ENCODE peak calls at places on chromosomes 4 and X, in four cellular contexts. One of them, this sample, is unnamed.

GRCh38 chr4:54228064-54228527 is 997 bp upstream of the PDGFRA start:
- DNase-seq in K562: peak; percentile 60
- DNase-seq in GM12878: no peak
- DNase-seq in HepG2: peak; percentile 5
- DNase-seq in this sample: peak; percentile 91

GRCh38 chr4:153471691-153472080 is 5.5 kb downstream of the TMEM131L start:
- DNase-seq in K562: no peak
- DNase-seq in HepG2: no peak
- DNase-seq in GM12878: no peak
- DNase-seq in this sample: no peak

GRCh38 chr4:138078264-138078663 is 163.9 kb downstream of the SLC7A11 start:
- DNase-seq in HepG2: no peak
- DNase-seq in GM12878: no peak
- DNase-seq in K562: no peak
- DNase-seq in this sample: no peak

GRCh38 chr4:130747842-130748241 is 1651.9 kb downstream of the C4orf33 start:
- DNase-seq in GM12878: no peak
- DNase-seq in K562: no peak
- DNase-seq in HepG2: no peak
- DNase-seq in this sample: no peak

GRCh38 chrX:46582964-46583363 is 9.4 kb downstream of the CHST7 start:
- DNase-seq in GM12878: no peak
- DNase-seq in HepG2: no peak
- DNase-seq in K562: no peak
- DNase-seq in this sample: no peak

GRCh38 chr4:22192302-22192645 is 243.7 kb upstream of the KCNIP4 start:
- DNase-seq in K562: no peak
- DNase-seq in GM12878: no peak
- DNase-seq in HepG2: no peak
- DNase-seq in this sample: no peak

GRCh38 chr4:143344774-143345173 is 8.1 kb downstream of the GAB1 start:
- DNase-seq in GM12878: no peak
- DNase-seq in HepG2: no peak
- DNase-seq in K562: no peak
- DNase-seq in this sample: no peak

GRCh38 chr4:39521253-39521908 is 5.9 kb downstream of the UGDH start:
- DNase-seq in K562: no peak
- DNase-seq in GM12878: no peak
- DNase-seq in HepG2: no peak
- DNase-seq in this sample: no peak

GRCh38 chr4:179709961-179710624 is 2267.9 kb upstream of the AGA start:
- DNase-seq in K562: no peak
- DNase-seq in HepG2: no peak
- DNase-seq in GM12878: no peak
- DNase-seq in this sample: no peak
- TF ChIP-seq TCF7 in K562: no peak
- TF ChIP-seq TCF7 in HepG2: no peak
- TF ChIP-seq TCF7 in GM12878: no peak
- TF ChIP-seq TCF7 in this sample: no peak

GRCh38 chrX:37302569-37302968 is 46.6 kb upstream of the PRRG1 start:
- DNase-seq in GM12878: no peak
- DNase-seq in K562: no peak
- DNase-seq in HepG2: peak; percentile 7
- DNase-seq in this sample: peak; percentile 29
- TF ChIP-seq TCF7 in GM12878: no peak
- TF ChIP-seq TCF7 in K562: no peak
- TF ChIP-seq TCF7 in HepG2: no peak
- TF ChIP-seq TCF7 in this sample: no peak

GRCh38 chr4:122003335-122003734 is 51.5 kb upstream of the TRPC3 start:
- DNase-seq in GM12878: peak; percentile 11
- DNase-seq in HepG2: peak; percentile 64
- DNase-seq in K562: peak; percentile 84
- DNase-seq in this sample: peak; percentile 58

GRCh38 chr4:122009524-122009923 is 57.7 kb upstream of the TRPC3 start:
- DNase-seq in K562: no peak
- DNase-seq in GM12878: no peak
- DNase-seq in HepG2: no peak
- DNase-seq in this sample: no peak

GRCh38 chr4:122010610-122011009 is 58.8 kb upstream of the TRPC3 start:
- DNase-seq in GM12878: no peak
- DNase-seq in K562: no peak
- DNase-seq in HepG2: no peak
- DNase-seq in this sample: no peak

GRCh38 chr4:122005064-122005755 is 53.4 kb upstream of the TRPC3 start:
- DNase-seq in HepG2: no peak
- DNase-seq in GM12878: no peak
- DNase-seq in K562: no peak
- DNase-seq in this sample: no peak

GRCh38 chr4:122007016-122007415 is 55.2 kb upstream of the TRPC3 start:
- DNase-seq in HepG2: no peak
- DNase-seq in GM12878: no peak
- DNase-seq in K562: no peak
- DNase-seq in this sample: no peak
- TF ChIP-seq TCF7 in HepG2: no peak
- TF ChIP-seq TCF7 in GM12878: no peak
- TF ChIP-seq TCF7 in K562: no peak
- TF ChIP-seq TCF7 in this sample: no peak

GRCh38 chrX:41732260-41732659 is 8.3 kb downstream of the GPR82 start:
- DNase-seq in K562: no peak
- DNase-seq in GM12878: no peak
- DNase-seq in HepG2: no peak
- DNase-seq in this sample: no peak

GRCh38 chrX:41733939-41734338 is 10.0 kb downstream of the GPR82 start:
- DNase-seq in K562: no peak
- DNase-seq in GM12878: peak; percentile 90
- DNase-seq in HepG2: no peak
- DNase-seq in this sample: no peak

GRCh38 chrX:41728125-41728524 is 4.1 kb downstream of the GPR82 start:
- DNase-seq in GM12878: no peak
- DNase-seq in K562: no peak
- DNase-seq in HepG2: no peak
- DNase-seq in this sample: no peak

GRCh38 chrX:41734530-41734929 is 10.5 kb downstream of the GPR82 start:
- DNase-seq in HepG2: peak; percentile 6
- DNase-seq in K562: no peak
- DNase-seq in GM12878: no peak
- DNase-seq in this sample: no peak

GRCh38 chrX:41730101-41730500 is 6.1 kb downstream of the GPR82 start:
- DNase-seq in HepG2: no peak
- DNase-seq in GM12878: no peak
- DNase-seq in K562: no peak
- DNase-seq in this sample: no peak
- TF ChIP-seq TCF7 in HepG2: no peak
- TF ChIP-seq TCF7 in GM12878: no peak
- TF ChIP-seq TCF7 in K562: no peak
- TF ChIP-seq TCF7 in this sample: no peak

DNA sequence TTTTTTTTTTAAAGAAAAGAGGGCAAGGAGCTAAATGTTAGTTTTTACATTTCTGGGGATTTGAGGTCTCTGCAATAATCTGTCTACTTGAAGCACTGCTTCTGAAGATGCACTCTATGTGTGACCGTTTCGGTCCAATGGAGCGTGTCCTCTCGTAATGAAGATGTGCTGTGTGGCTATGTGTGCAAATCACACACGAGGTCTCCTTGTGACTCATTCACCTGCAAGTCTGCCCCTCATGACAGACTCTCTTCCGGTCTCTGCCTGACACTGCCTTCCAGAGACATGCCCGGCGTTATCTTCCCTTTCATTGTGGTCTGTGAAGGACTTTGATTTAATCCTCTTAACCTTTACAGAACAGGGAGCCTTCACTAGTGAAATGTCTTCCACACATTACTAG is 84.3 kb downstream of the TRAM1L1 start:
- DNase-seq in HepG2: no peak
- DNase-seq in GM12878: peak; percentile 34
- DNase-seq in K562: no peak
- DNase-seq in this sample: no peak
- TF ChIP-seq TCF7 in HepG2: no peak
- TF ChIP-seq TCF7 in GM12878: no peak
- TF ChIP-seq TCF7 in K562: no peak
- TF ChIP-seq TCF7 in this sample: no peak

DNA sequence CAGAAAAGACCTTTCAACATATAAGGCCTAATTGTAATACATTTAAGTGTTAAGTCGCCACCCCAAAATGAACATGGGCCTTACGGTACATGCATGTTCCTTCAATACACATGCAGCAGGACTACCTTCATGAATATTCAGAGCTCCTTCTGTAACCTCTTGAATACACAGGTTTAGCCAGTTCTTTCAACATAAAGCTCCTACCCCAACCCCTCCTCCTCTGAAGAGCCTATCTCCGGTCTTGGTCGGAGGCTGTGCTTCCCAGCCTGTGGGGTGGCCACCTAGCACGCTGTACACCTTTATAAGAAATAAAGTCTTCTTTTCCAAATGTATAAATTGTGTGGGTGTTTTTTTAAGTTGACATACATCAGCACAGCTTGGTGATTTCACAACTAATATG is 28.3 kb downstream of the NPY5R start:
- DNase-seq in GM12878: no peak
- DNase-seq in K562: no peak
- DNase-seq in HepG2: no peak
- DNase-seq in this sample: no peak
- TF ChIP-seq TCF7 in GM12878: no peak
- TF ChIP-seq TCF7 in K562: no peak
- TF ChIP-seq TCF7 in HepG2: no peak
- TF ChIP-seq TCF7 in this sample: no peak

GRCh38 chrX:2629316-2630168 is 61.6 kb upstream of the CD99 start:
- DNase-seq in K562: peak; percentile 6
- DNase-seq in HepG2: peak; percentile 28
- DNase-seq in GM12878: no peak
- DNase-seq in this sample: no peak

GRCh38 chrX:2628751-2629315 is 62.3 kb upstream of the CD99 start:
- DNase-seq in K562: no peak
- DNase-seq in HepG2: peak; percentile 52
- DNase-seq in GM12878: no peak
- DNase-seq in this sample: no peak

GRCh38 chrX:2626750-2627149 is 64.3 kb upstream of the CD99 start:
- DNase-seq in GM12878: no peak
- DNase-seq in K562: no peak
- DNase-seq in HepG2: no peak
- DNase-seq in this sample: no peak

GRCh38 chrX:2631743-2632532 is 59.2 kb upstream of the CD99 start:
- DNase-seq in GM12878: no peak
- DNase-seq in HepG2: no peak
- DNase-seq in K562: no peak
- DNase-seq in this sample: no peak

GRCh38 chrX:2627272-2627867 is 63.7 kb upstream of the CD99 start:
- DNase-seq in K562: peak; percentile 13
- DNase-seq in HepG2: peak; percentile 71
- DNase-seq in GM12878: no peak
- DNase-seq in this sample: peak; percentile 72
- TF ChIP-seq TCF7 in K562: no peak
- TF ChIP-seq TCF7 in HepG2: no peak
- TF ChIP-seq TCF7 in GM12878: no peak
- TF ChIP-seq TCF7 in this sample: no peak

DNA sequence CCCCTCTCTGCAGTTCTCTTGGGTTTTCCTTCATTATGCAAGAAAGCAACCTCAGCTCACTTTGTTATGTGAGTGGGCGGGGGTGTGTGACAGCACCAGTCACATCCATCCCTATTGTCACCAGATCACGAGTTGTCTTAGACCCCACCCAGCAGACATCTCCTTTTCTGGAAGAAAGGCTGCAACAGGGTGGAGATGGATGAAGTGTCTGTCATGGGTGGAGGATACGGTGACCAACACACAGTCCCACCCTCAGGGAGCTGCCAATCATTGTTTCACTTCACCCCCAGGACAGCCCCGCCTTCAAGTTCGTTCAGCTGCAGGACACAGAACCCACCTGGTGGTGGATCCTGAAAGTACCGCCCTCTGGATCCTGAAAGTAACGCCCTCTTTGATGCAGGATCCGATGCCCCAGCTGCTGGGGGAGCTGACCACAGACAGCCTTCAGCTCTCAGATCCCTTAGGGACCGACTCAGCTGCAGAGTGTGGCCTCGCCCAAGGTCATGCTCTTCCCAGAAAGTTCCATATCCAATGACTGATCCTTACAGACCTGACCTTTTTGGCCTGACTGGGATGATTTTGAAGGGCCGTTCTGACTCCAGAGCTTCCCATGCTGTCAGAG is 79.7 kb downstream of the SMIM20 start:
- DNase-seq in HepG2: peak; percentile 35
- DNase-seq in GM12878: no peak
- DNase-seq in K562: peak; percentile 70
- DNase-seq in this sample: peak; percentile 96
- TF ChIP-seq TCF7 in HepG2: no peak
- TF ChIP-seq TCF7 in GM12878: no peak
- TF ChIP-seq TCF7 in K562: no peak
- TF ChIP-seq TCF7 in this sample: no peak

DNA sequence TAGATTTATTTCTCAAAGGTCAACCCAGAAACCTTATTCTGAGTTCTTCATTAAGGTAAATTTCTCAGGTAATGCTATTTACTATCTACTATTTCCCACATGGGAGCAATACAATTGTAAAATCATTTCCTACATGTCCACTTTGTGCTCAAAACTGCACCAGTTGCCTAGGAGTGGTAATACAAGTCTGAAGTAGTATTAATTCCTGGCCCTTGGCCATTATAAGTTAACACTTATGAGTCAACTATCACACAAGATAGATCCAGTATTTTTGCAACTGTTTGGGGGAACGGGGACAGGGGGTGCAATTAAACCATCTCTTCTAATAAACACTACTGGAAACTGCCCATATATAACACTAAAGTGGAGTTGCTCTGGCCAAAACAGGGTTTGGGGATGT is 48.9 kb downstream of the ACSL4 start:
- DNase-seq in GM12878: no peak
- DNase-seq in K562: no peak
- DNase-seq in HepG2: no peak
- DNase-seq in this sample: no peak
- TF ChIP-seq TCF7 in GM12878: no peak
- TF ChIP-seq TCF7 in K562: no peak
- TF ChIP-seq TCF7 in HepG2: no peak
- TF ChIP-seq TCF7 in this sample: no peak

GRCh38 chr4:101348367-101348827 is 1.1 kb upstream of the PPP3CA start:
- DNase-seq in K562: no peak
- DNase-seq in GM12878: no peak
- DNase-seq in HepG2: no peak
- DNase-seq in this sample: peak; percentile 27
- TF ChIP-seq TCF7 in K562: no peak
- TF ChIP-seq TCF7 in GM12878: no peak
- TF ChIP-seq TCF7 in HepG2: no peak
- TF ChIP-seq TCF7 in this sample: no peak

This sample was measured in WTC11.